ENCODE peak calls at places on chromosomes 3 and 15, in nine cellular contexts. One of them, this sample, is unnamed.

GRCh38 chr3:150495563-150496168 is 50.6 kb downstream of the SERP1 start:
- DNase-seq in A549: peak
- DNase-seq in MM.1S: peak
- DNase-seq in fibroblast of lung: peak
- DNase-seq in colonic mucosa: peak
- DNase-seq in ascending aorta: no peak
- DNase-seq in cardiac fibroblast: peak
- DNase-seq in cardiac muscle cell: peak
- DNase-seq in esophagus squamous epithelium: no peak
- DNase-seq in this sample: peak

GRCh38 chr3:60953406-60953805 is 297.8 kb downstream of the FHIT start:
- DNase-seq in A549: no peak
- DNase-seq in MM.1S: no peak
- DNase-seq in fibroblast of lung: peak
- DNase-seq in colonic mucosa: no peak
- DNase-seq in ascending aorta: no peak
- DNase-seq in cardiac fibroblast: peak
- DNase-seq in cardiac muscle cell: no peak
- DNase-seq in esophagus squamous epithelium: no peak
- DNase-seq in this sample: no peak

GRCh38 chr15:35014265-35014664 is 26.2 kb upstream of the ZNF770 start:
- DNase-seq in A549: no peak
- DNase-seq in MM.1S: no peak
- DNase-seq in fibroblast of lung: no peak
- DNase-seq in colonic mucosa: no peak
- DNase-seq in ascending aorta: no peak
- DNase-seq in cardiac fibroblast: no peak
- DNase-seq in cardiac muscle cell: no peak
- DNase-seq in esophagus squamous epithelium: no peak
- DNase-seq in this sample: no peak

GRCh38 chr3:72238341-72238740 is 453.4 kb upstream of the PROK2 start:
- DNase-seq in A549: no peak
- DNase-seq in MM.1S: no peak
- DNase-seq in fibroblast of lung: peak
- DNase-seq in colonic mucosa: no peak
- DNase-seq in ascending aorta: no peak
- DNase-seq in cardiac fibroblast: no peak
- DNase-seq in cardiac muscle cell: no peak
- DNase-seq in esophagus squamous epithelium: no peak
- DNase-seq in this sample: no peak

GRCh38 chr3:180433172-180433571 is 168.8 kb upstream of the TTC14 start:
- DNase-seq in A549: no peak
- DNase-seq in MM.1S: no peak
- DNase-seq in fibroblast of lung: no peak
- DNase-seq in colonic mucosa: no peak
- DNase-seq in ascending aorta: no peak
- DNase-seq in cardiac fibroblast: peak
- DNase-seq in cardiac muscle cell: no peak
- DNase-seq in esophagus squamous epithelium: no peak
- DNase-seq in this sample: no peak

GRCh38 chr15:56989411-56989924 is 71.0 kb downstream of the TCF12 start:
- DNase-seq in A549: peak
- DNase-seq in MM.1S: no peak
- DNase-seq in fibroblast of lung: peak
- DNase-seq in colonic mucosa: no peak
- DNase-seq in ascending aorta: no peak
- DNase-seq in cardiac fibroblast: no peak
- DNase-seq in cardiac muscle cell: peak
- DNase-seq in esophagus squamous epithelium: no peak
- DNase-seq in this sample: peak

GRCh38 chr15:31360843-31361763 is 34.5 kb downstream of the KLF13 start:
- DNase-seq in A549: no peak
- DNase-seq in MM.1S: peak
- DNase-seq in fibroblast of lung: no peak
- DNase-seq in colonic mucosa: peak
- DNase-seq in ascending aorta: no peak
- DNase-seq in cardiac fibroblast: no peak
- DNase-seq in cardiac muscle cell: no peak
- DNase-seq in esophagus squamous epithelium: peak
- DNase-seq in this sample: peak

GRCh38 chr15:62270216-62270921 is 105.3 kb upstream of the C2CD4B start:
- DNase-seq in A549: no peak
- DNase-seq in MM.1S: no peak
- DNase-seq in fibroblast of lung: no peak
- DNase-seq in colonic mucosa: no peak
- DNase-seq in ascending aorta: no peak
- DNase-seq in cardiac fibroblast: no peak
- DNase-seq in cardiac muscle cell: no peak
- DNase-seq in esophagus squamous epithelium: no peak
- DNase-seq in this sample: no peak

GRCh38 chr3:62493116-62493801 is 119.9 kb upstream of the FEZF2 start:
- DNase-seq in A549: no peak
- DNase-seq in MM.1S: no peak
- DNase-seq in fibroblast of lung: peak
- DNase-seq in colonic mucosa: no peak
- DNase-seq in ascending aorta: no peak
- DNase-seq in cardiac fibroblast: peak
- DNase-seq in cardiac muscle cell: no peak
- DNase-seq in esophagus squamous epithelium: no peak
- DNase-seq in this sample: no peak

DNA sequence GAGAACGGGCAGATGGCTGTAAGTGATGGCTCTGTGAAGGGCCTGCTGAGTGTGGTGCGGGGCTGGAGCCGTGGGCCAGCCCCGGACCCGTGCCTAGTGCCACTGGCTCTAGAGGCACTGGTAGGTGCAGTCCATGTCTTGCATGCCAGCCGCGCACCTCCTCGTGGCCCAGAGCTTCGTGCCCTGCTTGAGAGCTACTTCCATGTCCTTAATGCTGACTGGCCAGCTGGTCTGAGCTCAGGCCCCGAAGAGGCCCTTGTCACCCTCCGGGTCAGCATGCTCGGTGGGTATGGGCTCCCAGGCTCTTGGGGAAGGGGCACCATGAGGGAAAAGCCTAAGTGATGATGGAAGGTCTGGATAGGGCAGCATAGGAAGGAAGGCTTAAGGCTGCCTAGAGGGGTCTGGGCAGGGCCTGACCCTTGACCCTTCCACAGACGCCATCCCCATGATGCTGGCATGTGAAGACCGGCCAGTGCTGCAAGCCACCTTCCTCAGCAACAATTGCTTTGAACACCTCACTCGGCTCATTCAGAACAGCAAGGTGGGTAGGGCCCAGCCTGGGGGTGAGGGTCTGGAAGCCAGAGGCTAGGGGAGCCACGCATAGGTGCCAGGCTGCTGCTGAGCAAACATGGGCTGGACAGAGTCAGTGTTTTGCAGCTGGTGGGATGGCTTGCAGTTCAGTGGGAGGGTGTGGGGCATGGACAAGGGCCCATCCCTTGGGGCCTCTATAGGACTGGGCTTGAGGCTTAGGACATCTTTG is 12.1 kb downstream of the NBEAL2 start:
- DNase-seq in A549: no peak
- DNase-seq in MM.1S: no peak
- DNase-seq in fibroblast of lung: no peak
- DNase-seq in colonic mucosa: no peak
- DNase-seq in ascending aorta: no peak
- DNase-seq in cardiac fibroblast: no peak
- DNase-seq in cardiac muscle cell: no peak
- DNase-seq in esophagus squamous epithelium: no peak
- DNase-seq in this sample: no peak
- TF ChIP-seq CTCF in A549: no peak
- TF ChIP-seq CTCF in MM.1S: no peak
- TF ChIP-seq CTCF in fibroblast of lung: no peak
- TF ChIP-seq CTCF in colonic mucosa: no peak
- TF ChIP-seq CTCF in ascending aorta: no peak
- TF ChIP-seq CTCF in cardiac fibroblast: no peak
- TF ChIP-seq CTCF in cardiac muscle cell: no peak
- TF ChIP-seq CTCF in esophagus squamous epithelium: no peak
- TF ChIP-seq CTCF in this sample: no peak

DNA sequence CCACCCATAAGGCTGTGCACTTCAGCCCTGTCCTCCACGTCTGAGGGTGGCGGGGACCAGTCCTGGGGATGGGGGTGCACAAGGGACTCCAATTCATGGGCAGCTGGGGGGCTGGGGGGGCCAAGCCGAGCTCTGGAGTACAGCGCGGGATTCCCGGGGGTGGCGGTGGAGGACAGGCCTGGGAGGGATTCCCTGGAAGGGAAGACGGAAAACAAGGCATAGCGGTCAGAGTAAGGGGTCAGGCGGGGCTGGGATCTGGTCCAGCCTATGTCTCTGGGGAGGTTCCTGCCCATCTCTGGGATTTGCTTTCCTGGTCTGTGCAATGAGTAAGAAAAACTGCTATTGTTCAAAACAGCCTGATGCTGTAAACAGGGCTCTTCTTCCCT is 8.1 kb upstream of the IGDCC3 start:
- DNase-seq in A549: no peak
- DNase-seq in MM.1S: no peak
- DNase-seq in fibroblast of lung: no peak
- DNase-seq in colonic mucosa: no peak
- DNase-seq in ascending aorta: no peak
- DNase-seq in cardiac fibroblast: peak
- DNase-seq in cardiac muscle cell: no peak
- DNase-seq in esophagus squamous epithelium: no peak
- DNase-seq in this sample: no peak
- TF ChIP-seq CTCF in A549: no peak
- TF ChIP-seq CTCF in MM.1S: no peak
- TF ChIP-seq CTCF in fibroblast of lung: no peak
- TF ChIP-seq CTCF in colonic mucosa: no peak
- TF ChIP-seq CTCF in ascending aorta: no peak
- TF ChIP-seq CTCF in cardiac fibroblast: no peak
- TF ChIP-seq CTCF in cardiac muscle cell: no peak
- TF ChIP-seq CTCF in esophagus squamous epithelium: no peak
- TF ChIP-seq CTCF in this sample: no peak

DNA sequence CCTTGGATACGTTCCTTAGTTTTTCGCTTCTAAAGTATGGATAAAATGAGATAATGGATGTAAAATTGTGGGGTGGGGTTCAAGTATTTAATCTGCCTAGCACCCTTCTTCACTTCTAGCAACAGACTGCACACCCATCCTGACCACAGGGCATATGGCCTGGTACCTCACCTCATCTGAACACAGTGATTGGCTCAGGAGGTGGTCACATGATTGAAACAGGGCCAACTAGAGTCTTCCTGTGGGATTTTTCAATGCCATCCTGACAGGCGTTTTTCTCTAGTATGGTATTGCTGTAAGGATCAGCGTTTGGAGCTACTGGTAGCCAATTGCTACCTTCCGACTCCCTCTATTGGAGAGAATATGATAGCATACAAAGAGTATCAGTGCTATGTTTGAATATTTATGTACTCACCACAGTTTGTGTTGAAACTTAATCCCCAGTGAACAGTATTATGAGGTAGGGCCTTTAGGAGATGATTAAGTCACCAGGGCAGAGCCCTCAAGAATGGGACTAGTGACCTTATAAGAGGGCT is 172.2 kb downstream of the PPM1L start:
- DNase-seq in A549: peak
- DNase-seq in MM.1S: no peak
- DNase-seq in fibroblast of lung: no peak
- DNase-seq in colonic mucosa: no peak
- DNase-seq in ascending aorta: no peak
- DNase-seq in cardiac fibroblast: no peak
- DNase-seq in cardiac muscle cell: no peak
- DNase-seq in esophagus squamous epithelium: no peak
- DNase-seq in this sample: no peak
- TF ChIP-seq CTCF in A549: no peak
- TF ChIP-seq CTCF in MM.1S: peak
- TF ChIP-seq CTCF in fibroblast of lung: no peak
- TF ChIP-seq CTCF in colonic mucosa: no peak
- TF ChIP-seq CTCF in ascending aorta: no peak
- TF ChIP-seq CTCF in cardiac fibroblast: peak
- TF ChIP-seq CTCF in cardiac muscle cell: no peak
- TF ChIP-seq CTCF in esophagus squamous epithelium: no peak
- TF ChIP-seq CTCF in this sample: no peak

DNA sequence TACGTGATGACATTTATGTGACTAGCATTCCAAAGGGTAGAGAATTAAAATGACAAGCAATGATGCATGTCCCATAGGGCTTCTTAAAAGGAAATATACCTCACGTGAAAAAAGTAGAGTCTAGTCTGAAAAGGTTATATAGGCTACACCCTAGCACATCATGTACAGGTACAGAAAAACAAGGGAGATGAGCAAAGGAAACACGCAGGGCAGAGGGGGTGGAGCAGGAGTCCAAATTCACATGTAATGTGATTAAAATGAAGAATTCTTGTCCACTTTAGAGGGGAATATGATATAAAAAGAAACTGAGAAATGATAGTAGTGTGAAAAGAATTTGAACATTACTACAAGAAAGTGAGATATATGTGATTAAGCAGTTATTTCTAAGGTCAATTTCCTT is 59.4 kb downstream of the HACD2 start:
- DNase-seq in A549: no peak
- DNase-seq in MM.1S: no peak
- DNase-seq in fibroblast of lung: no peak
- DNase-seq in colonic mucosa: no peak
- DNase-seq in ascending aorta: no peak
- DNase-seq in cardiac fibroblast: no peak
- DNase-seq in cardiac muscle cell: no peak
- DNase-seq in esophagus squamous epithelium: no peak
- DNase-seq in this sample: no peak
- TF ChIP-seq CTCF in A549: no peak
- TF ChIP-seq CTCF in MM.1S: no peak
- TF ChIP-seq CTCF in fibroblast of lung: no peak
- TF ChIP-seq CTCF in colonic mucosa: no peak
- TF ChIP-seq CTCF in ascending aorta: no peak
- TF ChIP-seq CTCF in cardiac fibroblast: no peak
- TF ChIP-seq CTCF in cardiac muscle cell: no peak
- TF ChIP-seq CTCF in esophagus squamous epithelium: no peak
- TF ChIP-seq CTCF in this sample: no peak

DNA sequence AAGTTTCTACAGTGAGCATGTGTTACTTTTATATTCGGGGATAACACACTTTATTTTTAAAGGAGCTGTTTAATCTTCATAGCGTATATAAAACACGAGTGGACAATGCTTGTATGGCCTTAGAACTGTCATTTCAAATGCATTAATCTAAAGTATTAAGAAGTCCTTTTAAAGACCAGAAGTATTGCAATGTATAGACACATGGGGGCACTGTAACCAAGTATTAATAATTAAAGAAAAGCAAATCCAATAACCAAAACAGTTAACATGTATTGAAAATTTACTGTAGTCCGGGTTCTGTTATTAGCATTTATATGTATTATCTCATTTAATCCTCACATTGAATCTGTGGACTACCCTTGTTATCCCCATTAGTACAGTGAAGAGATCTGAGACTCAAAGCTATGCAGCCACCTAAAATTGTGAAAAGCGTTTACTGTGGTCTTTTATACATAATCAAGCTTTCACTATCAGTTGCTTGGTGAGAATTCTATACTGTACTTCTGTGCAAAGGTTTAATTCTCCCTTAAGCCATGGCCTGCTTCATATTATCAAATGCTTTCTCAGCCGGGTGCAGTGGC is 10.1 kb downstream of the ARL14 start:
- DNase-seq in A549: peak
- DNase-seq in MM.1S: peak
- DNase-seq in fibroblast of lung: peak
- DNase-seq in colonic mucosa: no peak
- DNase-seq in ascending aorta: no peak
- DNase-seq in cardiac fibroblast: peak
- DNase-seq in cardiac muscle cell: no peak
- DNase-seq in esophagus squamous epithelium: no peak
- DNase-seq in this sample: peak
- TF ChIP-seq CTCF in A549: peak
- TF ChIP-seq CTCF in MM.1S: peak
- TF ChIP-seq CTCF in fibroblast of lung: no peak
- TF ChIP-seq CTCF in colonic mucosa: no peak
- TF ChIP-seq CTCF in ascending aorta: peak
- TF ChIP-seq CTCF in cardiac fibroblast: peak
- TF ChIP-seq CTCF in cardiac muscle cell: peak
- TF ChIP-seq CTCF in esophagus squamous epithelium: peak
- TF ChIP-seq CTCF in this sample: peak

GRCh38 chr3:103126111-103126510 is 691.3 kb downstream of the ZPLD1 start:
- DNase-seq in A549: peak
- DNase-seq in MM.1S: no peak
- DNase-seq in fibroblast of lung: peak
- DNase-seq in colonic mucosa: no peak
- DNase-seq in ascending aorta: no peak
- DNase-seq in cardiac fibroblast: no peak
- DNase-seq in cardiac muscle cell: no peak
- DNase-seq in esophagus squamous epithelium: no peak
- DNase-seq in this sample: no peak
- TF ChIP-seq CTCF in A549: no peak
- TF ChIP-seq CTCF in MM.1S: no peak
- TF ChIP-seq CTCF in fibroblast of lung: no peak
- TF ChIP-seq CTCF in colonic mucosa: no peak
- TF ChIP-seq CTCF in ascending aorta: no peak
- TF ChIP-seq CTCF in cardiac fibroblast: no peak
- TF ChIP-seq CTCF in cardiac muscle cell: no peak
- TF ChIP-seq CTCF in esophagus squamous epithelium: no peak
- TF ChIP-seq CTCF in this sample: no peak

This sample was measured in GM20000.